ENCODE peak calls at places on chromosomes 3 and 15, in nine cellular contexts. R is A673, U is MM.1S, V is mammary epithelial cell, K is fibroblast of lung, P is HepG2, O is HCT116, J is H1, D is hepatocyte. X is an unnamed sample.

GRCh38 chr3:12967751-12968209 is 105.4 kb downstream of the IQSEC1 start:
- DNase-seq in D (peak; percentile 96), R (peak; percentile 88), U (peak; percentile 85), P (peak; percentile 88), O (peak; percentile 66), V (peak; percentile 70), K (peak; percentile 81), J (peak; percentile 87), X (peak; percentile 94)

GRCh38 chr3:41575754-41576153 is 376.4 kb downstream of the CTNNB1 start:
- DNase-seq in K (no peak), U (no peak), J (no peak), V (no peak), O (no peak), D (no peak), R (no peak), P (no peak), X (no peak)

GRCh38 chr3:170038434-170039110 is 777 bp downstream of the GPR160 start:
- DNase-seq in R (peak; percentile 35), O (no peak), P (no peak), J (peak; percentile 77), D (peak; percentile 65), V (no peak), K (no peak), U (peak; percentile 61), X (no peak)

GRCh38 chr3:19147905-19148767 is at the start of gene KCNH8:
- DNase-seq in P (no peak), D (peak; percentile 57), O (no peak), K (no peak), U (no peak), V (peak; percentile 26), J (peak; percentile 68), R (peak; percentile 24), X (peak; percentile 7)

GRCh38 chr15:48144889-48145288 is 24.1 kb downstream of the SLC24A5 start:
- DNase-seq in K (peak; percentile 43), R (no peak), J (no peak), O (no peak), U (peak; percentile 8), V (no peak), D (no peak), P (no peak), X (no peak)

GRCh38 chr3:159907828-159908227 is 80.8 kb upstream of the IL12A start:
- DNase-seq in R (no peak), D (no peak), U (no peak), V (no peak), O (no peak), P (no peak), K (no peak), J (no peak), X (no peak)

GRCh38 chr3:152291649-152292066 is 22.9 kb downstream of the MBNL1 start:
- DNase-seq in O (no peak), P (no peak), K (peak; percentile 79), R (no peak), J (no peak), D (no peak), V (no peak), U (no peak), X (no peak)

GRCh38 chr3:67083277-67083676 is 85.2 kb downstream of the KBTBD8 start:
- DNase-seq in K (peak; percentile 20), J (no peak), P (no peak), U (peak; percentile 50), R (peak; percentile 5), D (no peak), O (no peak), V (peak; percentile 34), X (peak; percentile 76)

GRCh38 chr3:153277029-153277428 is 115.0 kb downstream of the RAP2B start:
- DNase-seq in K (peak; percentile 40), V (peak; percentile 79), O (no peak), R (no peak), U (no peak), J (no peak), P (no peak), D (no peak), X (no peak)

GRCh38 chr3:38662544-38662943 is 13.1 kb upstream of the SCN5A start:
- DNase-seq in D (peak; percentile 39), V (peak; percentile 57), J (no peak), K (peak; percentile 16), O (peak; percentile 62), P (peak; percentile 52), R (peak; percentile 46), U (peak; percentile 58), X (no peak)

GRCh38 chr3:37970802-37971201 is 19.8 kb upstream of the VILL start:
- DNase-seq in D (no peak), K (no peak), J (no peak), P (no peak), V (no peak), O (no peak), R (no peak), U (no peak), X (no peak)

GRCh38 chr3:61991706-61992105 is 381.6 kb downstream of the FEZF2 start:
- DNase-seq in V (no peak), J (no peak), D (no peak), K (no peak), R (no peak), U (no peak), P (no peak), O (no peak), X (no peak)

GRCh38 chr3:151283907-151284461 is 5.6 kb upstream of the P2RY14 start:
- DNase-seq in U (no peak), O (no peak), R (no peak), V (no peak), J (no peak), D (peak; percentile 23), P (peak; percentile 84), K (peak; percentile 87), X (peak; percentile 46)

DNA sequence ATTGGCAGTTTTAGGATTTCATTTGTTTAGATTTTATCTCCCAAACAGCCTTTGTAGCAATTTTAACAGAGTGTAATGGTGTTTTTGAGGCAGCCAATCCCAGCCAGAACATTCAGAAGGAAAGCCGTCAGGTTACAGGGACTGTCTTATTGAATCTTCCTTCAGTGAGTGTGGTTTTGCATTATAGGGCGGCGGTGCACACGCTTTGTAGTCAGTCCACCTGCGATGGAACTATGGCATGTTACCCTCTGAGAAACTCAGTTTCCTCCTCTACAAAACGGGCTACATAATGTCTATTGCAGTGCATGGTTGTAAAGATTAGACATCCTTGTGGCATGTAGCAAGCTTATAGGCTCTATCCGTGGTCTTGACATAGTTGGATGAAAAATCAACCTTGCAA is 1.0 kb downstream of the LRRC28 start:
- DNase-seq in U (no peak), V (no peak), O (no peak), D (no peak), P (no peak), J (no peak), R (no peak), K (no peak), X (peak; percentile 24)
- TF ChIP-seq EZH2 in U (no peak), V (no peak), O (no peak), D (no peak), P (no peak), J (no peak), R (no peak), K (no peak), X (no peak)

DNA sequence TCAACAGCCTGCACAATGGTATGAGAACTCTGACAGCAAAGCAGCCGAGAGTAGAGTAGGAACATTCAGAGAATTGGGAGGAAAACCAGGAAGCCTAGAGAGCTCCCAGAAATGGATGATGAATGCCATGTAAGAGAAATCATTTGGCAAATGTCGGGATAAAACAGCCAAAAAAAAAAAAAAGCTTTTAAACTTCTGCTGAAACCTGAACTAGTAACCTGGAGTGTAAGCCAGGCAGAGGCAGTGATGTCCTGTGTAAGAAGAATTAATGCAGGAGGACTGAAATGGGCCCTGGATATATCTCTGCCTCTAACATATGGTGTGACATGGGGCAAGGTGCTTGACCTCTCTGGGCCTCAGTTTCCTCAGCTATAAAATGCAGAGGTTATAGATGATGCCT is 25.6 kb downstream of the FSTL1 start:
- DNase-seq in J (no peak), P (no peak), V (no peak), O (no peak), D (no peak), R (no peak), K (no peak), U (no peak), X (no peak)
- H3K4me1 ChIP-seq in J (no peaks in the 10 kb centered on the region), P (no peaks in the 10 kb centered on the region), V (no peaks in the 10 kb centered on the region), O (no peaks in the 10 kb centered on the region), D (peaks cover 18% of the 10 kb centered on the region), R (peaks cover 29% of the 10 kb centered on the region), K (peaks cover 48% of the 10 kb centered on the region), U (no peaks in the 10 kb centered on the region), X (no peaks in the 10 kb centered on the region)

GRCh38 chr3:126103121-126104027 is 19.4 kb upstream of the SLC41A3 start:
- DNase-seq in O (no peak), D (peak; percentile 5), V (no peak), K (no peak), R (no peak), P (no peak), J (peak; percentile 57), U (no peak), X (no peak)
- TF ChIP-seq CTCF in O (peak; percentile 47), D (no peak), V (no peak), K (no peak), R (no peak), P (peak; percentile 38), J (peak; percentile 65), U (peak; percentile 11), X (no peak)

GRCh38 chr3:32238027-32238815 is at the start of gene CMTM8:
- DNase-seq in U (peak; percentile 74), O (no peak), R (peak; percentile 54), J (peak; percentile 77), D (peak; percentile 87), V (peak; percentile 57), P (peak; percentile 69), K (peak; percentile 35), X (peak; percentile 77)
- TF ChIP-seq EZH2 in U (no peak), O (no peak), R (no peak), J (peak; percentile 19), D (no peak), V (no peak), P (no peak), K (peak; percentile 55), X (peak; percentile 23)

GRCh38 chr3:188303286-188303799 is 149.4 kb downstream of the LPP start:
- DNase-seq in O (no peak), D (no peak), R (no peak), V (no peak), J (no peak), U (no peak), K (no peak), P (no peak), X (no peak)
- H3K4me1 ChIP-seq in O (peaks cover 27% of the 10 kb centered on the region), D (peaks cover 11% of the 10 kb centered on the region), R (peaks cover 7% of the 10 kb centered on the region), V (peaks cover 9% of the 10 kb centered on the region), J (no peaks in the 10 kb centered on the region), U (no peaks in the 10 kb centered on the region), K (no peaks in the 10 kb centered on the region), P (peaks cover 82% of the 10 kb centered on the region), X (no peaks in the 10 kb centered on the region)

GRCh38 chr3:178439504-178439903 is 96.7 kb upstream of the KCNMB2 start:
- DNase-seq in O (no peak), V (peak; percentile 28), P (no peak), U (no peak), R (no peak), K (peak; percentile 64), D (peak; percentile 55), J (no peak), X (no peak)

GRCh38 chr3:178435575-178435974 is 100.7 kb upstream of the KCNMB2 start:
- DNase-seq in P (no peak), O (no peak), K (no peak), J (no peak), V (no peak), U (no peak), D (no peak), R (no peak), X (no peak)

GRCh38 chr3:178434206-178434805 is 101.9 kb upstream of the KCNMB2 start:
- DNase-seq in P (no peak), K (no peak), D (no peak), V (no peak), J (no peak), O (no peak), U (peak; percentile 56), R (peak; percentile 51), X (no peak)

GRCh38 chr3:178436773-178437172 is 99.5 kb upstream of the KCNMB2 start:
- DNase-seq in O (peak; percentile 16), J (no peak), D (peak; percentile 42), R (peak; percentile 65), U (peak; percentile 85), K (peak; percentile 69), V (no peak), P (no peak), X (no peak)
- TF ChIP-seq CTCF in O (peak; percentile 62), J (peak; percentile 37), D (peak; percentile 80), R (peak; percentile 77), U (peak; percentile 78), K (peak; percentile 54), V (peak; percentile 51), P (peak; percentile 41), X (peak; percentile 61)